ENCODE peak calls at places on chromosomes 1 and 21, in six cellular contexts. F is H9, R is MM.1S, D is cardiac muscle cell, U is colonic mucosa, I is pancreas. K is an unnamed sample.
A peak's percentile ranks its signal among the peaks of the same experiment; 100 is the strongest.

GRCh38 chr1:119805746-119806145 is 5.5 kb downstream of the REG4 start:
- DNase-seq in F (no peak), R (no peak), D (no peak), U (no peak), I (no peak), K (no peak)

GRCh38 chr1:115753371-115753770 is 15.1 kb downstream of the CASQ2 start:
- DNase-seq in F (no peak), R (no peak), D (no peak), U (no peak), I (no peak), K (no peak)

GRCh38 chr1:241531195-241532172 is 694 bp upstream of the KMO start:
- DNase-seq in F (no peak), R (peak; percentile 90), D (peak; percentile 67), U (no peak), I (no peak), K (peak; percentile 95)

GRCh38 chr1:26787381-26787705 is 407 bp upstream of the PIGV start:
- DNase-seq in F (no peak), R (peak; percentile 91), D (no peak), U (no peak), I (no peak), K (no peak)

GRCh38 chr1:66445492-66446181 is 88.3 kb upstream of the SGIP1 start:
- DNase-seq in F (no peak), R (peak; percentile 85), D (no peak), U (no peak), I (no peak), K (peak; percentile 66)

GRCh38 chr1:63966016-63966415 is 192.2 kb downstream of the ROR1 start:
- DNase-seq in F (no peak), R (no peak), D (no peak), U (peak; percentile 18), I (no peak), K (no peak)

GRCh38 chr1:81670286-81670685 is 130.4 kb upstream of the ADGRL2 start:
- DNase-seq in F (no peak), R (no peak), D (peak; percentile 90), U (peak; percentile 73), I (peak; percentile 61), K (no peak)

GRCh38 chr1:91080650-91081049 is 58.8 kb upstream of the ZNF644 start:
- DNase-seq in F (no peak), R (no peak), D (no peak), U (no peak), I (no peak), K (no peak)

GRCh38 chr1:46166521-46167462 is 8.1 kb upstream of the TSPAN1 start:
- DNase-seq in F (peak; percentile 50), R (no peak), D (no peak), U (peak; percentile 40), I (no peak), K (peak; percentile 71)

GRCh38 chr1:225537554-225538251 is 109.9 kb upstream of the LBR start:
- DNase-seq in F (no peak), R (no peak), D (no peak), U (no peak), I (no peak), K (no peak)

GRCh38 chr1:94739521-94740061 is 80.6 kb upstream of the SLC44A3 start:
- DNase-seq in F (no peak), R (no peak), D (no peak), U (no peak), I (no peak), K (no peak)

GRCh38 chr1:31105646-31106045 is 40.1 kb upstream of the PUM1 start:
- DNase-seq in F (no peak), R (no peak), D (no peak), U (no peak), I (no peak), K (no peak)

GRCh38 chr1:77220687-77221463 is 1.6 kb upstream of the PIGK start:
- DNase-seq in F (no peak), R (no peak), D (no peak), U (no peak), I (no peak), K (no peak)

GRCh38 chr1:64933296-64934070 is 32.9 kb downstream of the JAK1 start:
- DNase-seq in F (no peak), R (no peak), D (no peak), U (no peak), I (no peak), K (peak; percentile 68)

GRCh38 chr21:29192999-29193563 is 62.6 kb downstream of the MAP3K7CL start:
- DNase-seq in F (no peak), R (no peak), D (no peak), U (no peak), I (no peak), K (no peak)

GRCh38 chr1:218671573-218671972 is 326.4 kb downstream of the TGFB2 start:
- DNase-seq in F (no peak), R (no peak), D (no peak), U (no peak), I (no peak), K (no peak)

GRCh38 chr1:153945131-153945794 is 1.3 kb downstream of the DENND4B start:
- DNase-seq in F (no peak), R (peak; percentile 46), D (peak; percentile 77), U (peak; percentile 63), I (no peak), K (peak; percentile 93)

GRCh38 chr1:228377664-228378452 is 28.8 kb downstream of the TRIM11 start:
- DNase-seq in F (no peak), R (no peak), D (no peak), U (peak; percentile 34), I (peak; percentile 49), K (no peak)

GRCh38 chr1:21916447-21917240 is 20.5 kb downstream of the HSPG2 start:
- DNase-seq in F (no peak), R (no peak), D (no peak), U (no peak), I (no peak), K (no peak)

GRCh38 chr1:203131548-203132200 is 4.1 kb downstream of the ADORA1 start:
- DNase-seq in F (peak; percentile 16), R (no peak), D (no peak), U (no peak), I (no peak), K (no peak)
- H3K4me1 ChIP-seq in F (peaks cover 2% of the 10 kb centered on the region), R (peaks cover 16% of the 10 kb centered on the region), D (peaks cover 48% of the 10 kb centered on the region), U (no peaks in the 10 kb centered on the region), I (peaks cover 24% of the 10 kb centered on the region), K (peaks cover 5% of the 10 kb centered on the region)

GRCh38 chr1:182622795-182623528 is 18.8 kb upstream of the RGS16 start:
- DNase-seq in F (no peak), R (no peak), D (no peak), U (no peak), I (no peak), K (no peak)
- H3K4me1 ChIP-seq in F (no peaks in the 10 kb centered on the region), R (peaks cover 19% of the 10 kb centered on the region), D (no peaks in the 10 kb centered on the region), U (no peaks in the 10 kb centered on the region), I (no peaks in the 10 kb centered on the region), K (peaks cover 40% of the 10 kb centered on the region)

DNA sequence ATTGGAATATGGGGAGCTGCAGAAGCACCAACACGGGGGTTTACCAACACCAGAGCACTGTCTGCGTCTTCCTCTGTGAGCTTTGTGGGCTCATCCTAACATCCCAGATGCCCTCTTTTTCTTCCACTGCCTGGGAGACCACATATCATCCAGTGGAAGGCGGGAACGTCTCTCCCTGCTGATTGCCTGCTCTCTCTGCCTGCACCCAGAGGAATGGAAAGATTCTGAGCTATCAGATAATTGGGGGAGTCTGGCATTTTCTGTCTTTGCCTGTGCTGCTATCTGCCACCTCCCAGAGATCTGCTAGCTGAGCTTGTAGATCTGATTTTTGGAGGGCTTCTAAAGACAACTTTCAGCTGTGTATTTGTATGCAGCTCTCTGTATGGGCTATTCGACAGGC is 166.2 kb upstream of the PLXNA2 start:
- DNase-seq in F (no peak), R (no peak), D (no peak), U (no peak), I (no peak), K (no peak)
- H3K4me1 ChIP-seq in F (no peaks in the 10 kb centered on the region), R (no peaks in the 10 kb centered on the region), D (peaks cover 5% of the 10 kb centered on the region), U (no peaks in the 10 kb centered on the region), I (no peaks in the 10 kb centered on the region), K (no peaks in the 10 kb centered on the region)

DNA sequence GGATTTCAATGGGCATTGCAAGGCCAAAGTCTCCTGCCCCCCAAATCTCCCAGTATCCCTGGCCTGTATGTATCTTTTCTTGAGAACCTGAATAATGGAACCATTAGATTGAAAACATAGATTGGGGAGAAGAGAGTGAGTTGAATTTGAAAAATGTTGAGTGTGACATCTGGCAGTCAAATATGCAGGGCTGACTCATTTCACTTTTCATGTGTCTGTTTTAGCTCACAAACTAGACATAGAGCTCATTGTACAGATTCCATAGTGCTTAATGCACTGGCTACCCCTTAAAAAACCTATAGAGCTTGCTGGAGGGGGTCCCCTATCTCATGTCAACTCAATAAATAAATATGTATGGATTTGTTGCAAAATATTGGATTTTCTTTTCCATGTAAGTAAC is 30.8 kb downstream of the DDR2 start:
- DNase-seq in F (no peak), R (no peak), D (no peak), U (no peak), I (no peak), K (no peak)
- H3K4me1 ChIP-seq in F (no peaks in the 10 kb centered on the region), R (peaks cover 9% of the 10 kb centered on the region), D (no peaks in the 10 kb centered on the region), U (no peaks in the 10 kb centered on the region), I (no peaks in the 10 kb centered on the region), K (no peaks in the 10 kb centered on the region)

GRCh38 chr1:211329764-211330201 is 3.1 kb downstream of the TRAF5 start:
- DNase-seq in F (no peak), R (peak; percentile 84), D (no peak), U (no peak), I (no peak), K (peak; percentile 77)
- H3K4me1 ChIP-seq in F (peaks cover 11% of the 10 kb centered on the region), R (peaks cover 51% of the 10 kb centered on the region), D (peaks cover 6% of the 10 kb centered on the region), U (peaks cover 28% of the 10 kb centered on the region), I (peaks cover 25% of the 10 kb centered on the region), K (peaks cover 65% of the 10 kb centered on the region)

DNA sequence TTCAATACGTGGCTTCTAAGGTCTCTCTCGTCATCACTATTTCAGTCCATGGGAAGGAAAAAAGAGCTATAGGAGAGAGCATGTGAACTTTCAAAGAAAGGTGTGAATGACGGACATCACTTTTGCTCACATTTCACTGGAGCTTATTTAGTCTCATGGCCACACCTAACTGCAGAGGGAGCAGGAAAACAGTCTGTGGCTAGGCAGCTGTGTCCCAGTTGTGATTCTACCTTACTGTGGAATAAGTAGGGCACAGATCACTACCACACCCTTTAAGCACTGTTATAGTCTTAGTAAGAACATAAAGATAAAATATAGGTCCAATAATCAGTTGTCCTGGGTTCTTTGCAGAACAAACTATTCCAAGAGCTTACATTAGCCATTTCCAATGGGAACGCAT is 192.9 kb downstream of the NRIP1 start:
- DNase-seq in F (no peak), R (no peak), D (no peak), U (no peak), I (no peak), K (no peak)
- H3K4me1 ChIP-seq in F (no peaks in the 10 kb centered on the region), R (no peaks in the 10 kb centered on the region), D (peaks cover 18% of the 10 kb centered on the region), U (no peaks in the 10 kb centered on the region), I (no peaks in the 10 kb centered on the region), K (peaks cover 3% of the 10 kb centered on the region)

GRCh38 chr1:36162680-36163079 is 6.7 kb downstream of the MAP7D1 start:
- DNase-seq in F (no peak), R (no peak), D (no peak), U (no peak), I (no peak), K (no peak)
- H3K4me1 ChIP-seq in F (peaks cover under 1% of the 10 kb centered on the region), R (peaks cover 26% of the 10 kb centered on the region), D (peaks cover 46% of the 10 kb centered on the region), U (peaks cover 19% of the 10 kb centered on the region), I (peaks cover 10% of the 10 kb centered on the region), K (peaks cover 93% of the 10 kb centered on the region)

K was measured in Karpas-422.